ENCODE peak calls at places on chromosomes 7 and 10, in five cellular contexts. One of them, this sample, is unnamed. For H3K4me1, the result is how much of the 10 kb centered on the place peaks cover.

GRCh38 chr10:132696204-132696603 is 89.7 kb downstream of the NKX6-2 start:
- DNase-seq in A549: no peak
- DNase-seq in right lobe of liver: no peak
- DNase-seq in ascending aorta: peak
- DNase-seq in sigmoid colon: no peak
- DNase-seq in this sample: no peak

GRCh38 chr7:80133361-80134104 is 1.1 kb upstream of the GNAI1 start:
- DNase-seq in A549: no peak
- DNase-seq in right lobe of liver: no peak
- DNase-seq in ascending aorta: no peak
- DNase-seq in sigmoid colon: no peak
- DNase-seq in this sample: no peak

GRCh38 chr10:26215534-26215922 is 1.0 kb upstream of the GAD2 start:
- DNase-seq in A549: no peak
- DNase-seq in right lobe of liver: no peak
- DNase-seq in ascending aorta: no peak
- DNase-seq in sigmoid colon: no peak
- DNase-seq in this sample: no peak

GRCh38 chr7:122143376-122143750 is 686 bp downstream of the AASS start:
- DNase-seq in A549: no peak
- DNase-seq in right lobe of liver: peak
- DNase-seq in ascending aorta: peak
- DNase-seq in sigmoid colon: peak
- DNase-seq in this sample: peak

GRCh38 chr10:76080406-76080805 is 649.0 kb downstream of the LRMDA start:
- DNase-seq in A549: no peak
- DNase-seq in right lobe of liver: no peak
- DNase-seq in ascending aorta: no peak
- DNase-seq in sigmoid colon: no peak
- DNase-seq in this sample: no peak

GRCh38 chr7:159036916-159037605 is 107.6 kb downstream of the VIPR2 start:
- DNase-seq in A549: no peak
- DNase-seq in right lobe of liver: no peak
- DNase-seq in ascending aorta: peak
- DNase-seq in sigmoid colon: peak
- DNase-seq in this sample: no peak

GRCh38 chr10:117175215-117175900 is 21.9 kb upstream of the KCNK18 start:
- DNase-seq in A549: no peak
- DNase-seq in right lobe of liver: peak
- DNase-seq in ascending aorta: no peak
- DNase-seq in sigmoid colon: no peak
- DNase-seq in this sample: peak

GRCh38 chr10:79322616-79323566 is 24.4 kb upstream of the PPIF start:
- DNase-seq in A549: no peak
- DNase-seq in right lobe of liver: no peak
- DNase-seq in ascending aorta: peak
- DNase-seq in sigmoid colon: peak
- DNase-seq in this sample: peak

GRCh38 chr10:21217107-21217506 is 308.4 kb downstream of the SKIDA1 start:
- DNase-seq in A549: no peak
- DNase-seq in right lobe of liver: no peak
- DNase-seq in ascending aorta: no peak
- DNase-seq in sigmoid colon: no peak
- DNase-seq in this sample: no peak

GRCh38 chr10:17022399-17022798 is 107.2 kb downstream of the CUBN start:
- DNase-seq in A549: no peak
- DNase-seq in right lobe of liver: no peak
- DNase-seq in ascending aorta: no peak
- DNase-seq in sigmoid colon: no peak
- DNase-seq in this sample: no peak

GRCh38 chr7:121305109-121305508 is 23.7 kb upstream of the WNT16 start:
- DNase-seq in A549: no peak
- DNase-seq in right lobe of liver: no peak
- DNase-seq in ascending aorta: no peak
- DNase-seq in sigmoid colon: no peak
- DNase-seq in this sample: no peak

GRCh38 chr7:22863156-22863899 is 40.7 kb upstream of the TOMM7 start:
- DNase-seq in A549: no peak
- DNase-seq in right lobe of liver: no peak
- DNase-seq in ascending aorta: no peak
- DNase-seq in sigmoid colon: no peak
- DNase-seq in this sample: no peak

GRCh38 chr10:112793197-112793921 is 156.7 kb upstream of the TCF7L2 start:
- DNase-seq in A549: no peak
- DNase-seq in right lobe of liver: no peak
- DNase-seq in ascending aorta: no peak
- DNase-seq in sigmoid colon: no peak
- DNase-seq in this sample: no peak

GRCh38 chr7:14759785-14760184 is 142.8 kb downstream of the DGKB start:
- DNase-seq in A549: no peak
- DNase-seq in right lobe of liver: no peak
- DNase-seq in ascending aorta: no peak
- DNase-seq in sigmoid colon: no peak
- DNase-seq in this sample: no peak

GRCh38 chr10:35453855-35454532 is 117.7 kb downstream of the CCNY start:
- DNase-seq in A549: no peak
- DNase-seq in right lobe of liver: peak
- DNase-seq in ascending aorta: no peak
- DNase-seq in sigmoid colon: no peak
- DNase-seq in this sample: no peak

GRCh38 chr10:35456175-35456574 is 119.9 kb downstream of the CCNY start:
- DNase-seq in A549: no peak
- DNase-seq in right lobe of liver: no peak
- DNase-seq in ascending aorta: no peak
- DNase-seq in sigmoid colon: no peak
- DNase-seq in this sample: no peak

GRCh38 chr10:35449944-35450343 is 113.6 kb downstream of the CCNY start:
- DNase-seq in A549: no peak
- DNase-seq in right lobe of liver: no peak
- DNase-seq in ascending aorta: no peak
- DNase-seq in sigmoid colon: no peak
- DNase-seq in this sample: no peak

GRCh38 chr10:35451103-35452016 is 115.1 kb downstream of the CCNY start:
- DNase-seq in A549: no peak
- DNase-seq in right lobe of liver: no peak
- DNase-seq in ascending aorta: no peak
- DNase-seq in sigmoid colon: no peak
- DNase-seq in this sample: no peak

GRCh38 chr10:35452847-35453246 is 116.5 kb downstream of the CCNY start:
- DNase-seq in A549: no peak
- DNase-seq in right lobe of liver: no peak
- DNase-seq in ascending aorta: no peak
- DNase-seq in sigmoid colon: no peak
- DNase-seq in this sample: no peak
- H3K4me1 ChIP-seq in A549: half or more
- H3K4me1 ChIP-seq in right lobe of liver: under half
- H3K4me1 ChIP-seq in ascending aorta: half or more
- H3K4me1 ChIP-seq in sigmoid colon: half or more
- H3K4me1 ChIP-seq in this sample: under half

GRCh38 chr7:127935847-127936376 is 95.3 kb downstream of the LRRC4 start:
- DNase-seq in A549: no peak
- DNase-seq in right lobe of liver: no peak
- DNase-seq in ascending aorta: no peak
- DNase-seq in sigmoid colon: no peak
- DNase-seq in this sample: peak
- H3K4me1 ChIP-seq in A549: under half
- H3K4me1 ChIP-seq in right lobe of liver: under half
- H3K4me1 ChIP-seq in ascending aorta: under half
- H3K4me1 ChIP-seq in sigmoid colon: under half
- H3K4me1 ChIP-seq in this sample: under half

GRCh38 chr7:213324-213993 is 21.1 kb downstream of the FAM20C start:
- DNase-seq in A549: no peak
- DNase-seq in right lobe of liver: no peak
- DNase-seq in ascending aorta: no peak
- DNase-seq in sigmoid colon: no peak
- DNase-seq in this sample: no peak

GRCh38 chr7:212754-213153 is 20.4 kb downstream of the FAM20C start:
- DNase-seq in A549: no peak
- DNase-seq in right lobe of liver: no peak
- DNase-seq in ascending aorta: no peak
- DNase-seq in sigmoid colon: no peak
- DNase-seq in this sample: no peak

GRCh38 chr7:216360-217300 is 24.3 kb downstream of the FAM20C start:
- DNase-seq in A549: no peak
- DNase-seq in right lobe of liver: no peak
- DNase-seq in ascending aorta: no peak
- DNase-seq in sigmoid colon: peak
- DNase-seq in this sample: no peak

GRCh38 chr7:211715-212058 is 19.3 kb downstream of the FAM20C start:
- DNase-seq in A549: no peak
- DNase-seq in right lobe of liver: no peak
- DNase-seq in ascending aorta: no peak
- DNase-seq in sigmoid colon: no peak
- DNase-seq in this sample: no peak

GRCh38 chr7:214410-215212 is 22.2 kb downstream of the FAM20C start:
- DNase-seq in A549: peak
- DNase-seq in right lobe of liver: peak
- DNase-seq in ascending aorta: no peak
- DNase-seq in sigmoid colon: no peak
- DNase-seq in this sample: no peak
- H3K4me1 ChIP-seq in A549: under half
- H3K4me1 ChIP-seq in right lobe of liver: under half
- H3K4me1 ChIP-seq in ascending aorta: under half
- H3K4me1 ChIP-seq in sigmoid colon: under half
- H3K4me1 ChIP-seq in this sample: under half

GRCh38 chr7:44752822-44753221 is 4.2 kb downstream of the ZMIZ2 start:
- DNase-seq in A549: no peak
- DNase-seq in right lobe of liver: no peak
- DNase-seq in ascending aorta: no peak
- DNase-seq in sigmoid colon: no peak
- DNase-seq in this sample: no peak
- H3K4me1 ChIP-seq in A549: under half
- H3K4me1 ChIP-seq in right lobe of liver: under half
- H3K4me1 ChIP-seq in ascending aorta: under half
- H3K4me1 ChIP-seq in sigmoid colon: under half
- H3K4me1 ChIP-seq in this sample: under half

DNA sequence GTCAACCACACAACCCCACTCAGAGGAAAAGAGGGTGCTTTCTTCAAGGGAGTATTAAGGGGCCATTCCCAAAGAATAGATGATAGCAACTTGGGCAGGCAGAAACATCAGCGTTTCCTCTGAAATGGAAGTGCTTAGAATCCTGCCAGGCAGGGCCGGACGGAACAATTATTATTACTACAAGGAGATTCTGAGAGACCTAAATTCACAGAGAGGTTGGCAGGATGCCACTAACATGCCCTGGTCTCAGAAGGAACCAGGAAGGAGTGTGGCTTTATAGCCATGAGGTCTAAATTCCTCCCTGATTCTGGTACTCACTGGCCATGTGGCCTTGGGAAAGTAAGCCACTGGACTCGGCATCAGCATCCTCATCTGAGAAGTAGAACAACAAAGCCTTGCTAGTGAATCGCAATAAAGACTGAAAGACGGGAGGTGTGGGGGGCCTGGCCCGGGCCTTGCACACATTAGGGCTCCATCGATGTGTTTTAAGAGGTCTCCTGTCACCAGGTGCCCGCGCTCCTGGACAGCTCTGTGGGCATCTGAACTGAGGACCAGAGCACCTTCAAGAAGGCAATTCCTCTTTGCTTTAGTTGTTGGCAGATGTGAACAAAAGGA is 131.5 kb downstream of the OAT start:
- DNase-seq in A549: no peak
- DNase-seq in right lobe of liver: no peak
- DNase-seq in ascending aorta: peak
- DNase-seq in sigmoid colon: peak
- DNase-seq in this sample: no peak
- H3K4me1 ChIP-seq in A549: under half
- H3K4me1 ChIP-seq in right lobe of liver: under half
- H3K4me1 ChIP-seq in ascending aorta: under half
- H3K4me1 ChIP-seq in sigmoid colon: under half
- H3K4me1 ChIP-seq in this sample: under half

GRCh38 chr10:119663866-119664698 is 12.9 kb downstream of the BAG3 start:
- DNase-seq in A549: no peak
- DNase-seq in right lobe of liver: no peak
- DNase-seq in ascending aorta: no peak
- DNase-seq in sigmoid colon: no peak
- DNase-seq in this sample: no peak
- H3K4me1 ChIP-seq in A549: half or more
- H3K4me1 ChIP-seq in right lobe of liver: under half
- H3K4me1 ChIP-seq in ascending aorta: half or more
- H3K4me1 ChIP-seq in sigmoid colon: half or more
- H3K4me1 ChIP-seq in this sample: under half

GRCh38 chr7:116897661-116898060 is 35.3 kb downstream of the CAPZA2 start:
- DNase-seq in A549: no peak
- DNase-seq in right lobe of liver: no peak
- DNase-seq in ascending aorta: no peak
- DNase-seq in sigmoid colon: no peak
- DNase-seq in this sample: no peak

GRCh38 chr7:116906391-116906790 is 44.0 kb downstream of the CAPZA2 start:
- DNase-seq in A549: no peak
- DNase-seq in right lobe of liver: no peak
- DNase-seq in ascending aorta: no peak
- DNase-seq in sigmoid colon: no peak
- DNase-seq in this sample: no peak

GRCh38 chr7:116902811-116903210 is 40.4 kb downstream of the CAPZA2 start:
- DNase-seq in A549: no peak
- DNase-seq in right lobe of liver: no peak
- DNase-seq in ascending aorta: no peak
- DNase-seq in sigmoid colon: no peak
- DNase-seq in this sample: no peak

GRCh38 chr7:116899308-116899707 is 36.9 kb downstream of the CAPZA2 start:
- DNase-seq in A549: no peak
- DNase-seq in right lobe of liver: no peak
- DNase-seq in ascending aorta: no peak
- DNase-seq in sigmoid colon: no peak
- DNase-seq in this sample: no peak

DNA sequence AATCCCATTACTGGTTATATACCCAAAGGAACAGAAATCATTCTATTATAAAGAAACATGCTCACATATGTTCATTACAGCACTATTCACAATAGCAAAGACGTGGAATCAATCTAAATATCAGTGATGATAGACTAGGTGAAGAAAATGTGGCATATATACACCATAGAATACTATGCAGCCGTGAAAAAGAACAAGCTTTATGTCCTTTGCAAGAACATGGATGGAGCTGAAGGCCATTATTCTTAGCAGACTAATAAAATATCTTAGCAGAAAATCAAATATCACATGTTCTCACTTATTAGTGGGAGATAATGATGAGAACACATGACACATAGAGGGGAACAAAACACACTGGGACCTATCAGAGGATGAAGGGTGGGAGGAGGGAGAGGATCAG is 38.8 kb downstream of the CAPZA2 start:
- DNase-seq in A549: no peak
- DNase-seq in right lobe of liver: no peak
- DNase-seq in ascending aorta: no peak
- DNase-seq in sigmoid colon: no peak
- DNase-seq in this sample: no peak
- H3K4me1 ChIP-seq in A549: under half
- H3K4me1 ChIP-seq in right lobe of liver: under half
- H3K4me1 ChIP-seq in ascending aorta: under half
- H3K4me1 ChIP-seq in sigmoid colon: under half
- H3K4me1 ChIP-seq in this sample: under half

GRCh38 chr10:2296179-2296578 is 558.9 kb upstream of the ADARB2 start:
- DNase-seq in A549: no peak
- DNase-seq in right lobe of liver: no peak
- DNase-seq in ascending aorta: no peak
- DNase-seq in sigmoid colon: no peak
- DNase-seq in this sample: no peak
- H3K4me1 ChIP-seq in A549: under half
- H3K4me1 ChIP-seq in right lobe of liver: under half
- H3K4me1 ChIP-seq in ascending aorta: under half
- H3K4me1 ChIP-seq in sigmoid colon: under half
- H3K4me1 ChIP-seq in this sample: under half